ENCODE peak calls at places on chromosomes 16 and 17, in seven cellular contexts. H, Q, L, R, A, C and W are unnamed samples.

GRCh38 chr16:58022601-58023371 is 2.8 kb upstream of the MMP15 start:
- DNase-seq in L (peak; percentile 87), H (no peak), A (peak; percentile 37), C (no peak), Q (peak; percentile 76), R (no peak), W (peak; percentile 87)

GRCh38 chr16:89401641-89402445 is 88.5 kb downstream of the ANKRD11 start:
- DNase-seq in C (no peak), R (no peak), A (no peak), L (no peak), H (no peak), Q (no peak), W (peak; percentile 38)

GRCh38 chr17:58995247-58995940 is 111.3 kb downstream of the TRIM37 start:
- DNase-seq in L (no peak), R (no peak), Q (no peak), A (no peak), H (no peak), C (no peak), W (no peak)

GRCh38 chr16:88539261-88539651 is 30.9 kb upstream of the ZC3H18 start:
- DNase-seq in R (no peak), A (no peak), H (no peak), C (no peak), L (no peak), Q (no peak), W (no peak)

GRCh38 chr16:54519161-54519685 is 232.6 kb upstream of the IRX3 start:
- DNase-seq in Q (no peak), A (no peak), H (no peak), L (no peak), C (no peak), R (no peak), W (no peak)

GRCh38 chr17:10170233-10170632 is 28.2 kb downstream of the GAS7 start:
- DNase-seq in H (no peak), R (no peak), C (no peak), A (no peak), Q (no peak), L (no peak), W (no peak)

GRCh38 chr17:30323262-30323894 is 10.5 kb downstream of the TMIGD1 start:
- DNase-seq in R (peak; percentile 19), H (no peak), Q (no peak), A (peak; percentile 46), L (no peak), C (peak; percentile 32), W (no peak)

GRCh38 chr17:68455756-68456528 is 1.4 kb downstream of the WIPI1 start:
- DNase-seq in H (no peak), L (peak; percentile 70), A (no peak), C (peak; percentile 81), R (no peak), Q (peak; percentile 37), W (no peak)

GRCh38 chr17:31452101-31452500 is 60.6 kb downstream of the RAB11FIP4 start:
- DNase-seq in L (no peak), R (no peak), H (no peak), A (no peak), C (no peak), Q (no peak), W (no peak)

GRCh38 chr17:57940217-57940616 is 15.0 kb downstream of the CUEDC1 start:
- DNase-seq in A (no peak), H (no peak), L (no peak), C (peak; percentile 46), Q (no peak), R (no peak), W (no peak)

GRCh38 chr17:12549499-12549901 is 116.2 kb upstream of the MYOCD start:
- DNase-seq in A (no peak), L (no peak), Q (no peak), R (no peak), C (no peak), H (no peak), W (no peak)

GRCh38 chr16:66984902-66985311 is 3.5 kb upstream of the CES4A start:
- DNase-seq in R (peak; percentile 43), L (no peak), H (no peak), C (no peak), A (no peak), Q (no peak), W (no peak)

GRCh38 chr17:34703533-34703932 is 124.2 kb downstream of the TMEM132E start:
- DNase-seq in C (no peak), R (no peak), A (no peak), H (no peak), L (no peak), Q (peak; percentile 15), W (peak; percentile 73)

GRCh38 chr16:6964679-6965078 is 368.0 kb upstream of the RBFOX1 start:
- DNase-seq in R (no peak), A (no peak), Q (no peak), H (no peak), L (no peak), C (no peak), W (no peak)

GRCh38 chr16:31262084-31262483 is 2.3 kb downstream of the ITGAM start:
- DNase-seq in C (no peak), L (no peak), H (no peak), A (no peak), Q (no peak), R (no peak), W (no peak)

GRCh38 chr17:65027305-65027704 is 29.2 kb downstream of the GNA13 start:
- DNase-seq in Q (no peak), A (no peak), C (no peak), H (peak; percentile 70), L (no peak), R (peak; percentile 46), W (no peak)

GRCh38 chr17:43367588-43368242 is 31.1 kb upstream of the ARL4D start:
- DNase-seq in A (no peak), R (no peak), H (peak; percentile 81), Q (no peak), C (peak; percentile 94), L (no peak), W (no peak)

GRCh38 chr17:42129109-42129837 is 6.7 kb downstream of the HSPB9 start:
- DNase-seq in L (no peak), A (no peak), H (no peak), C (no peak), Q (no peak), R (no peak), W (peak; percentile 86)

GRCh38 chr17:8166731-8167130 is 4.0 kb upstream of the VAMP2 start:
- DNase-seq in C (no peak), H (no peak), R (no peak), Q (no peak), A (no peak), L (no peak), W (no peak)

GRCh38 chr16:65285128-65286120 is 163.6 kb upstream of the CDH11 start:
- DNase-seq in A (no peak), C (no peak), R (no peak), L (no peak), Q (peak; percentile 35), H (no peak), W (no peak)

GRCh38 chr17:17186051-17186450 is 20.1 kb downstream of the PLD6 start:
- DNase-seq in H (no peak), A (no peak), Q (no peak), C (no peak), L (peak; percentile 29), R (no peak), W (no peak)

GRCh38 chr17:82200743-82201497 is 11.7 kb downstream of the CCDC57 start:
- DNase-seq in H (no peak), Q (no peak), L (no peak), C (no peak), R (peak; percentile 48), A (no peak), W (no peak)

GRCh38 chr17:40474419-40475002 is 26.9 kb downstream of the TNS4 start:
- DNase-seq in L (no peak), Q (no peak), A (no peak), H (no peak), R (no peak), C (no peak), W (peak; percentile 82)